ENCODE peak calls at places on chromosomes 5 and 9, in six cellular contexts. One of them, this sample, is unnamed.
A peak's percentile ranks its signal among the peaks of the same experiment; 100 is the strongest.

GRCh38 chr5:151151793-151152192 is 5.8 kb downstream of the ANXA6 start:
- DNase-seq in K562: no peak
- DNase-seq in GM12878: peak; percentile 61
- DNase-seq in HepG2: no peak
- DNase-seq in GM12892: no peak
- DNase-seq in H1: no peak
- DNase-seq in this sample: no peak

GRCh38 chr9:20292002-20292401 is 330.3 kb downstream of the MLLT3 start:
- DNase-seq in K562: no peak
- DNase-seq in GM12878: no peak
- DNase-seq in HepG2: peak; percentile 30
- DNase-seq in GM12892: no peak
- DNase-seq in H1: no peak
- DNase-seq in this sample: no peak

GRCh38 chr5:10710513-10711128 is 50.4 kb downstream of the DAP start:
- DNase-seq in K562: no peak
- DNase-seq in GM12878: no peak
- DNase-seq in HepG2: no peak
- DNase-seq in GM12892: no peak
- DNase-seq in H1: no peak
- DNase-seq in this sample: no peak

GRCh38 chr5:84218546-84218945 is 166.1 kb downstream of the EDIL3 start:
- DNase-seq in K562: no peak
- DNase-seq in GM12878: no peak
- DNase-seq in HepG2: no peak
- DNase-seq in GM12892: no peak
- DNase-seq in H1: no peak
- DNase-seq in this sample: no peak

GRCh38 chr9:136769710-136770191 is 5.4 kb upstream of the LCN15 start:
- DNase-seq in K562: peak; percentile 78
- DNase-seq in GM12878: no peak
- DNase-seq in HepG2: no peak
- DNase-seq in GM12892: no peak
- DNase-seq in H1: peak; percentile 88
- DNase-seq in this sample: peak; percentile 69

GRCh38 chr5:172828911-172829431 is 5.1 kb upstream of the ERGIC1 start:
- DNase-seq in K562: no peak
- DNase-seq in GM12878: no peak
- DNase-seq in HepG2: no peak
- DNase-seq in GM12892: no peak
- DNase-seq in H1: no peak
- DNase-seq in this sample: no peak

GRCh38 chr9:34540826-34541225 is 18.0 kb upstream of the ENHO start:
- DNase-seq in K562: no peak
- DNase-seq in GM12878: no peak
- DNase-seq in HepG2: no peak
- DNase-seq in GM12892: no peak
- DNase-seq in H1: peak; percentile 24
- DNase-seq in this sample: no peak

GRCh38 chr9:115548826-115549225 is 430.9 kb upstream of the TNC start:
- DNase-seq in K562: no peak
- DNase-seq in GM12878: no peak
- DNase-seq in HepG2: no peak
- DNase-seq in GM12892: no peak
- DNase-seq in H1: no peak
- DNase-seq in this sample: no peak

GRCh38 chr5:167804512-167805220 is 486.8 kb upstream of the WWC1 start:
- DNase-seq in K562: no peak
- DNase-seq in GM12878: no peak
- DNase-seq in HepG2: no peak
- DNase-seq in GM12892: no peak
- DNase-seq in H1: no peak
- DNase-seq in this sample: no peak

GRCh38 chr5:36355513-36355912 is 53.8 kb upstream of the RANBP3L start:
- DNase-seq in K562: no peak
- DNase-seq in GM12878: no peak
- DNase-seq in HepG2: no peak
- DNase-seq in GM12892: no peak
- DNase-seq in H1: no peak
- DNase-seq in this sample: no peak

GRCh38 chr9:14831661-14832060 is 78.6 kb downstream of the FREM1 start:
- DNase-seq in K562: peak; percentile 3
- DNase-seq in GM12878: no peak
- DNase-seq in HepG2: no peak
- DNase-seq in GM12892: no peak
- DNase-seq in H1: no peak
- DNase-seq in this sample: no peak

GRCh38 chr5:91296691-91297143 is 86.4 kb downstream of the ARRDC3 start:
- DNase-seq in K562: no peak
- DNase-seq in GM12878: no peak
- DNase-seq in HepG2: no peak
- DNase-seq in GM12892: no peak
- DNase-seq in H1: no peak
- DNase-seq in this sample: no peak

GRCh38 chr9:69155341-69156030 is 18.6 kb upstream of the TJP2 start:
- DNase-seq in K562: no peak
- DNase-seq in GM12878: no peak
- DNase-seq in HepG2: no peak
- DNase-seq in GM12892: peak; percentile 34
- DNase-seq in H1: no peak
- DNase-seq in this sample: peak; percentile 55

GRCh38 chr9:128899566-128900322 is 17.8 kb downstream of the LRRC8A start:
- DNase-seq in K562: no peak
- DNase-seq in GM12878: no peak
- DNase-seq in HepG2: no peak
- DNase-seq in GM12892: no peak
- DNase-seq in H1: no peak
- DNase-seq in this sample: no peak

GRCh38 chr9:29285818-29286217 is 1712.5 kb upstream of the C9orf72 start:
- DNase-seq in K562: no peak
- DNase-seq in GM12878: no peak
- DNase-seq in HepG2: no peak
- DNase-seq in GM12892: no peak
- DNase-seq in H1: no peak
- DNase-seq in this sample: no peak

GRCh38 chr9:106868096-106868495 is 5.1 kb downstream of the ZNF462 start:
- DNase-seq in K562: no peak
- DNase-seq in GM12878: no peak
- DNase-seq in HepG2: no peak
- DNase-seq in GM12892: no peak
- DNase-seq in H1: no peak
- DNase-seq in this sample: no peak

GRCh38 chr9:36192196-36192595 is 1.5 kb downstream of the CLTA start:
- DNase-seq in K562: no peak
- DNase-seq in GM12878: no peak
- DNase-seq in HepG2: no peak
- DNase-seq in GM12892: no peak
- DNase-seq in H1: no peak
- DNase-seq in this sample: no peak

GRCh38 chr5:38718874-38719391 is 126.9 kb upstream of the OSMR start:
- DNase-seq in K562: no peak
- DNase-seq in GM12878: no peak
- DNase-seq in HepG2: no peak
- DNase-seq in GM12892: no peak
- DNase-seq in H1: no peak
- DNase-seq in this sample: no peak

GRCh38 chr9:130997925-130998595 is 10.9 kb upstream of the LAMC3 start:
- DNase-seq in K562: peak; percentile 99
- DNase-seq in GM12878: no peak
- DNase-seq in HepG2: peak; percentile 56
- DNase-seq in GM12892: peak; percentile 82
- DNase-seq in H1: peak; percentile 99
- DNase-seq in this sample: peak; percentile 89

GRCh38 chr9:37611961-37612360 is 19.6 kb upstream of the TOMM5 start:
- DNase-seq in K562: no peak
- DNase-seq in GM12878: no peak
- DNase-seq in HepG2: no peak
- DNase-seq in GM12892: no peak
- DNase-seq in H1: no peak
- DNase-seq in this sample: no peak

GRCh38 chr5:68999181-68999580 is 94.6 kb upstream of the SLC30A5 start:
- DNase-seq in K562: no peak
- DNase-seq in GM12878: no peak
- DNase-seq in HepG2: no peak
- DNase-seq in GM12892: no peak
- DNase-seq in H1: no peak
- DNase-seq in this sample: no peak

GRCh38 chr9:132763574-132763973 is 93.3 kb downstream of the GTF3C4 start:
- DNase-seq in K562: no peak
- DNase-seq in GM12878: no peak
- DNase-seq in HepG2: no peak
- DNase-seq in GM12892: no peak
- DNase-seq in H1: no peak
- DNase-seq in this sample: no peak

GRCh38 chr5:98722188-98722587 is 51.3 kb upstream of the RGMB start:
- DNase-seq in K562: no peak
- DNase-seq in GM12878: no peak
- DNase-seq in HepG2: no peak
- DNase-seq in GM12892: no peak
- DNase-seq in H1: no peak
- DNase-seq in this sample: no peak
- TF ChIP-seq TAF1 in K562: no peak
- TF ChIP-seq TAF1 in GM12878: no peak
- TF ChIP-seq TAF1 in HepG2: no peak
- TF ChIP-seq TAF1 in GM12892: no peak
- TF ChIP-seq TAF1 in H1: no peak
- TF ChIP-seq TAF1 in this sample: no peak

GRCh38 chr5:64165160-64165499 is 513 bp upstream of the RNF180 start:
- DNase-seq in K562: no peak
- DNase-seq in GM12878: no peak
- DNase-seq in HepG2: no peak
- DNase-seq in GM12892: no peak
- DNase-seq in H1: no peak
- DNase-seq in this sample: no peak

GRCh38 chr5:64164166-64164565 is 1.5 kb upstream of the RNF180 start:
- DNase-seq in K562: no peak
- DNase-seq in GM12878: no peak
- DNase-seq in HepG2: no peak
- DNase-seq in GM12892: no peak
- DNase-seq in H1: no peak
- DNase-seq in this sample: no peak

GRCh38 chr5:64166201-64166959 is 737 bp downstream of the RNF180 start:
- DNase-seq in K562: no peak
- DNase-seq in GM12878: no peak
- DNase-seq in HepG2: no peak
- DNase-seq in GM12892: no peak
- DNase-seq in H1: no peak
- DNase-seq in this sample: peak; percentile 8

GRCh38 chr5:64163746-64164145 is 1.9 kb upstream of the RNF180 start:
- DNase-seq in K562: no peak
- DNase-seq in GM12878: no peak
- DNase-seq in HepG2: no peak
- DNase-seq in GM12892: no peak
- DNase-seq in H1: no peak
- DNase-seq in this sample: no peak

DNA sequence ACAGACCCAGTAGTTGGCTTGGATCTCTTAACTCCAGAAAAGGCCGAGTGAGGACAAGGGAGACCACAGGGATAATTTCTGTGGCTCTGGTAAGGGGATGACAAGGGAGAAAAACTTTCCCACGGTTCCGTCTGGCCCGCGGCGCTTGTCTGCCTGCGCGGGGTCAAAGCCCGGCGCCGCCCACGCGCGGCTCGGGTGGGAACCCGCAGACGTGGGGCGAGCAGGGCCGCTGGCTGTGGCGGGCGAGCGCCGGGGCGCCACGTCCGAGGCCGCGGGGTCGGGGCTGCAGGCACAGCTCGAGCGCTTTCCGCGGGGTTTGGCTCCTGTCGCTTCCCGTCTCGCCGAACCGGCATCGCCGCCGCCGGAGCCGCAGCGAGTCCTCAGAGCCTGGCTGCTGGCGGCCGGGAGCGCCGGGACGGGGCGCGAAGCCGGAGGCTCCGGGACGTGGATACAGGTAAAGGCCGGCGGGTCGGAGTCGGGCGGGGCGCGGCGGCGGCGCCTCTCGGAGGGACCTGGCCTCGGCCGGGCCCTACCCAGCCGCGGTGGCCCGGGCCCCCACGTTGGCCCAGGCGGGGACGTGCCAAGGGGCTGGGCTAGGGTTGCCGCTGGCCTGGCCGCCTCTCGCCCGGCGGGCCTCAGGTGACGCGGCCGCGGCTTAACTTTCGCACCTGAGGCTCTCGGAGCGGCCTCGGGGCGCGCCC is at the start of gene RNF180:
- DNase-seq in K562: no peak
- DNase-seq in GM12878: no peak
- DNase-seq in HepG2: no peak
- DNase-seq in GM12892: no peak
- DNase-seq in H1: peak; percentile 84
- DNase-seq in this sample: peak; percentile 12
- TF ChIP-seq POLR2A in K562: no peak
- TF ChIP-seq POLR2A in GM12878: no peak
- TF ChIP-seq POLR2A in HepG2: no peak
- TF ChIP-seq POLR2A in GM12892: no peak
- TF ChIP-seq POLR2A in H1: peak; percentile 65
- TF ChIP-seq POLR2A in this sample: no peak

DNA sequence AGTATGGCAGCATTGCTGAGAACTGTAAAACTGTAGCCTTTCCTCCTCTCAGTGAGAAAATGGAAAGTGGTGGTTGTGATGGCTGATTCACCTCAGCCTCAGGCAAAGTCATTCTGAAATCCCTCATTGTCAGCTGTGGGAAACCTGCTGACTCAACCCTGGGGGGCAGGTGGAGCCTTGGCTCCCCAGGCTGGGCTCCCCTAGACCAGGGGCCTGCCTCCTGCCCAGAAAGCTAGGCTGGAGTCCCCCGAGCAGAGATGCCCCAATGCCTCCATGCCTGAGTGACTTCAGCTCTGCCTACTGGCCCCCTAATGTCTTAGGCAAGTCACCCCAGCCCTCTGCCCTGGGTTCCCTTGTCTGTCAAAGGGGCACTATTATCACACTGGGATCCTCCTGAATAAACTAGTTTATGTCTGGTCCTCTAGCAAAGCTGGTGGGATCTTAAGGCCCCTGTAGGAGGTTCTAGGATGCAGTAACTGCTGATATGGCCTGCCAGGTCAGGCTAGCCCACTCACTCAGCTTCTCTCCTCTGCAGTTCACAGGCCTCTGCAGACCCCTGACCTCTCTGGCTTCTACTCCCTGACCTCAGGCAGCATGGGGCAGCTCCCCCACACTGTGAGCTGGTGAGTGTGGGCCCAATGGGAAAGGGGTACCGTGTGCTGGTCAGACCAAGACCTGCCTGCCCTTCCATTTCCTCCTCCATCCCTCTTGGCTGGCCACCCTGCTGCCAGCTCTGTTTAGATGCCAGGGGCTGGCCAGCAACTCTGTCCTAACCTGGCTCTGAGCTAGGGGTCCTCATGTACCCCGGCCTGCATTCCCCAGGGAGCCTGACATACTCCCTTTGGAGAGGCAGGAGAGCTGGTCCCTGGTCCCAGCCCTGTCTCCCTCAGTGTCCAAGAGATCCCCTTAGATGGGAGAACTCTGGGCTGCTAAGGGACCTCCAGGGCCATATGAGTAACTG is 24.2 kb downstream of the TCF7 start:
- DNase-seq in K562: no peak
- DNase-seq in GM12878: peak; percentile 89
- DNase-seq in HepG2: no peak
- DNase-seq in GM12892: peak; percentile 63
- DNase-seq in H1: peak; percentile 39
- DNase-seq in this sample: peak; percentile 62
- TF ChIP-seq TAF1 in K562: no peak
- TF ChIP-seq TAF1 in GM12878: peak; percentile 26
- TF ChIP-seq TAF1 in HepG2: no peak
- TF ChIP-seq TAF1 in GM12892: no peak
- TF ChIP-seq TAF1 in H1: no peak
- TF ChIP-seq TAF1 in this sample: no peak

GRCh38 chr5:52794519-52794918 is 6.8 kb downstream of the ITGA1 start:
- DNase-seq in K562: no peak
- DNase-seq in GM12878: no peak
- DNase-seq in HepG2: peak; percentile 83
- DNase-seq in GM12892: no peak
- DNase-seq in H1: no peak
- DNase-seq in this sample: no peak
- TF ChIP-seq POLR2A in K562: no peak
- TF ChIP-seq POLR2A in GM12878: no peak
- TF ChIP-seq POLR2A in HepG2: no peak
- TF ChIP-seq POLR2A in GM12892: no peak
- TF ChIP-seq POLR2A in H1: no peak
- TF ChIP-seq POLR2A in this sample: no peak

This sample was measured in GM12891.